ENCODE peak calls at places on chromosomes 3 and 15, in eight cellular contexts. V is transverse colon, E is suprapubic skin, W is stomach, T is HCT116, L is spleen, F is H1, O is endothelial cell of umbilical vein. U is an unnamed sample. For H3K4me1, the result is how much of the 10 kb centered on the place peaks cover.

GRCh38 chr3:195033531-195034091 is 237.3 kb downstream of the XXYLT1 start:
- DNase-seq in V (peak), E (no peak), W (peak), T (peak), L (no peak), F (no peak), O (peak), U (no peak)

GRCh38 chr3:150703756-150704344 is at the start of gene ERICH6:
- DNase-seq in V (peak), E (peak), W (peak), T (peak), L (peak), F (peak), O (peak), U (peak)

GRCh38 chr3:11661052-11661656 is 17.4 kb upstream of the VGLL4 start:
- DNase-seq in V (no peak), E (no peak), W (no peak), T (no peak), L (no peak), F (no peak), O (peak), U (no peak)

GRCh38 chr3:141452045-141452444 is 34.8 kb upstream of the RASA2 start:
- DNase-seq in V (no peak), E (no peak), W (no peak), T (no peak), L (no peak), F (no peak), O (peak), U (no peak)

GRCh38 chr15:100704281-100705055 is 102.1 kb downstream of the ASB7 start:
- DNase-seq in V (no peak), E (no peak), W (no peak), T (no peak), L (no peak), F (no peak), O (peak), U (no peak)

GRCh38 chr3:189602471-189602870 is 28.7 kb upstream of the TP63 start:
- DNase-seq in V (no peak), E (no peak), W (no peak), T (no peak), L (no peak), F (no peak), O (no peak), U (no peak)

GRCh38 chr3:12049675-12050074 is 45.5 kb downstream of the SYN2 start:
- DNase-seq in V (no peak), E (no peak), W (no peak), T (no peak), L (no peak), F (no peak), O (peak), U (no peak)

GRCh38 chr3:197428117-197428761 is 127.5 kb downstream of the BDH1 start:
- DNase-seq in V (peak), E (no peak), W (peak), T (peak), L (no peak), F (no peak), O (peak), U (peak)

GRCh38 chr15:100118546-100118945 is 223.2 kb downstream of the ADAMTS17 start:
- DNase-seq in V (no peak), E (no peak), W (no peak), T (no peak), L (peak), F (no peak), O (no peak), U (no peak)

GRCh38 chr3:142844339-142844977 is 44.4 kb downstream of the PCOLCE2 start:
- DNase-seq in V (no peak), E (no peak), W (no peak), T (peak), L (no peak), F (no peak), O (peak), U (no peak)

GRCh38 chr3:185740133-185740532 is 84.7 kb downstream of the IGF2BP2 start:
- DNase-seq in V (no peak), E (no peak), W (no peak), T (no peak), L (no peak), F (no peak), O (no peak), U (no peak)

GRCh38 chr3:149494759-149495580 is 20.5 kb downstream of the TM4SF4 start:
- DNase-seq in V (no peak), E (no peak), W (no peak), T (no peak), L (no peak), F (no peak), O (no peak), U (no peak)

GRCh38 chr15:41564286-41564959 is 5.4 kb downstream of the TYRO3 start:
- DNase-seq in V (no peak), E (no peak), W (no peak), T (no peak), L (peak), F (peak), O (no peak), U (no peak)

GRCh38 chr15:50876989-50877360 is 31.5 kb upstream of the AP4E1 start:
- DNase-seq in V (peak), E (peak), W (peak), T (peak), L (no peak), F (peak), O (peak), U (peak)

GRCh38 chr3:9778518-9779129 is 8.9 kb upstream of the CAMK1 start:
- DNase-seq in V (no peak), E (no peak), W (no peak), T (no peak), L (peak), F (no peak), O (no peak), U (no peak)

GRCh38 chr3:52072471-52072870 is 16.1 kb upstream of the DUSP7 start:
- DNase-seq in V (no peak), E (no peak), W (no peak), T (no peak), L (no peak), F (no peak), O (no peak), U (no peak)

GRCh38 chr3:138549578-138549977 is 44.5 kb downstream of the CEP70 start:
- DNase-seq in V (no peak), E (no peak), W (no peak), T (no peak), L (no peak), F (no peak), O (no peak), U (no peak)

GRCh38 chr3:40332684-40333083 is 23.2 kb downstream of the EIF1B start:
- DNase-seq in V (no peak), E (no peak), W (no peak), T (no peak), L (no peak), F (no peak), O (no peak), U (no peak)

GRCh38 chr15:78007965-78008886 is 69.3 kb downstream of the TBC1D2B start:
- DNase-seq in V (peak), E (no peak), W (peak), T (no peak), L (no peak), F (no peak), O (no peak), U (peak)

GRCh38 chr15:25185791-25186190 is 231.0 kb downstream of the SNRPN start:
- DNase-seq in V (no peak), E (peak), W (no peak), T (no peak), L (peak), F (no peak), O (no peak), U (no peak)

GRCh38 chr3:156617145-156617544 is 57.2 kb upstream of the TIPARP start:
- DNase-seq in V (no peak), E (no peak), W (no peak), T (no peak), L (no peak), F (no peak), O (no peak), U (no peak)

GRCh38 chr3:123801474-123801873 is 82.7 kb downstream of the MYLK start:
- DNase-seq in V (no peak), E (no peak), W (no peak), T (no peak), L (no peak), F (no peak), O (no peak), U (no peak)

GRCh38 chr3:123802007-123802630 is 82.0 kb downstream of the MYLK start:
- DNase-seq in V (no peak), E (no peak), W (no peak), T (no peak), L (no peak), F (no peak), O (no peak), U (no peak)

GRCh38 chr3:123800352-123800682 is 83.8 kb downstream of the MYLK start:
- DNase-seq in V (no peak), E (no peak), W (no peak), T (no peak), L (no peak), F (no peak), O (no peak), U (no peak)

GRCh38 chr3:123798540-123798939 is 85.6 kb downstream of the MYLK start:
- DNase-seq in V (no peak), E (no peak), W (no peak), T (no peak), L (no peak), F (no peak), O (no peak), U (no peak)

GRCh38 chr3:123799544-123800351 is 84.4 kb downstream of the MYLK start:
- DNase-seq in V (peak), E (no peak), W (no peak), T (no peak), L (no peak), F (no peak), O (no peak), U (no peak)
- TF ChIP-seq POLR2AphosphoS5 in V (no peak), E (no peak), W (no peak), T (no peak), L (no peak), F (no peak), O (no peak), U (no peak)

DNA sequence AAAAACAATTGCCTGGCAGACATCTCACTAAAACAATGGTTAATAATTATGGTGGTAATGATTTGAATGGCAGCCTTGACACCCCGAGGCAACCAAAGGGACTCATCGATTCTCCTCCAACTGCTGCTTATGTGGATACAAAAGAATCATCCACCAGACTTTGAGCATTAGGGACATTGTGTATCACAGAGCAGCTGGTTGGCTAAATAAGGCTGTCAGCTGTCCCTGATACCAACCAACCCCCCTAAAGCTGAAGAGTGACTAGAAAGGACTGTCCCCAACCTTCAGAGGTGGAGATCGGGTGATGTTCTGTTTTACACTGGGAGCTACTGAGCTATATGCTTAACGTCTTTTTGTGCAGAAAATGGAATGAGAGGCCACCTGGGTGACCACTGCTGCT is 1.7 kb upstream of the CD47 start:
- DNase-seq in V (no peak), E (no peak), W (no peak), T (no peak), L (no peak), F (no peak), O (no peak), U (no peak)
- TF ChIP-seq POLR2A in V (no peak), E (no peak), W (no peak), T (no peak), L (no peak), F (no peak), O (no peak), U (no peak)

GRCh38 chr15:74780983-74781672 is 752 bp upstream of the CSK start:
- DNase-seq in V (no peak), E (no peak), W (no peak), T (no peak), L (peak), F (no peak), O (no peak), U (no peak)

GRCh38 chr15:74781673-74782595 is at the start of gene CSK:
- DNase-seq in V (peak), E (no peak), W (peak), T (no peak), L (peak), F (peak), O (peak), U (peak)

GRCh38 chr15:74783072-74783807 is 1.4 kb downstream of the CSK start:
- DNase-seq in V (peak), E (no peak), W (no peak), T (no peak), L (peak), F (no peak), O (peak), U (no peak)

GRCh38 chr15:74783808-74784175 is 1.9 kb downstream of the CSK start:
- DNase-seq in V (no peak), E (no peak), W (no peak), T (no peak), L (peak), F (no peak), O (no peak), U (no peak)

DNA sequence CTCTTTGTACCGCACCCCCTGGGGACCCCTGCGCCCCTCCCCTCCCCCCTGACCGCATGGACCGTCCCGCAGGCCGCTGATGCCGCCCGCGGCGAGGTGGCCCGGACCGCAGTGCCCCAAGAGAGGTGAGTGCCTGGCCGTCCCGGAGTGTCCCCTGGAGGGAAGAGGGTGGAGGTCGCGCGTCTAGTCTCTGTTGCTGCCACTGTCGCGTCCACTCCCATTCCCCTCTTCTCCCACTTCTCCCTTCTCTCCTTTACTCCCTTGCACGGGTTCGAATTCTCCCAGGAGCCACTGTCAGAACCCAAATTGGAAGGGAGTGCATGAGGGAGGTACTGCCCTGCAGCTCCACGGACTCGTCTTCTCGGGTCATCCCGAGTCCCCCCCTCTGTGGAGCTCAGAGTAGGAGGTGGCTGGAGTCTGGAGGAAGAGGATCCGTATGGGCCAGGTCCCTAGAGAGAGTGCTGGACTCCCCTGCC is 754 bp downstream of the CSK start:
- DNase-seq in V (no peak), E (no peak), W (no peak), T (no peak), L (peak), F (no peak), O (no peak), U (no peak)
- H3K4me1 ChIP-seq in V (half or more), E (half or more), W (half or more), T (under half), L (half or more), F (under half), O (under half), U (under half)

GRCh38 chr3:30597131-30597768 is 9.2 kb upstream of the TGFBR2 start:
- DNase-seq in V (no peak), E (no peak), W (no peak), T (peak), L (no peak), F (no peak), O (no peak), U (peak)
- TF ChIP-seq POLR2AphosphoS5 in V (peak), E (peak), W (peak), T (peak), L (no peak), F (no peak), O (no peak), U (peak)

DNA sequence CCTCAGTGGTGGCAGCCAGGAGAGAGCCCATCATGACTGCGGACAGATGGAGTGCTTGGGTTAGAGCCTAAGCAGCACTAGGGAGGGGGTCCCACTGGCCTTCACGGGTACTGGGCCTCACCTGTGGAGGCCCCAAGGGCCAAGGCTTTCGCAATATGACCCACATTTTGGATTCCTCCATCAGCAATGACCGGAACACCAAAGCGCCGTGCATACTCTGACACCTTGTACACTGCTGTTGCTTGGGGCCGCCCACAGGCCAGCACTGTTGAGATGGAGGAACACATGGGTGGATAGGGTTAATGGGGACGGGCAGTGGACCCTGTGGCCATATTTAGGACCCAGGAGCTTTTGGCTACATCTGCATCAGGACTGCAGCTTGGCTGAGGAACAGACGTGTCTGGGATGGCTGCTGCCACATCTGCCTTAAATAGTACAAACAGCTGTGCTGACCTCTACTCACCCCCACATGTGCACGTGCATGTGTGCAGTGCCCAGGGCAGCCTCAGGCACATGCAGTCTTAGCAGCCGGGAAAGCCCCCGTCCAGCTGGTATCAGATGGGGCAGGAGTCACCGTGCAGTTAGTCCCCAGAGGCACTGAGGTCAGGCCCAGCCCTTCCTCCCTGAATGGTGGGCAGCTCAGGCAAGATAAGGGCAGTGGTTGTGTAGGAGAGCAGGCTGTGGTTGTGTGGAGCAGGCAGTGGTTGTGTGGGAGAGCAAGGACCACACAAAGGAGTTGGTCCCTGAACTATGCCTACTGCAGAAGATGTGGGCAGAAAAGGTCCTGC is 3.3 kb downstream of the NDUFAF3 start:
- DNase-seq in V (no peak), E (no peak), W (no peak), T (no peak), L (no peak), F (no peak), O (no peak), U (no peak)
- TF ChIP-seq POLR2A in V (no peak), E (no peak), W (no peak), T (peak), L (no peak), F (no peak), O (no peak), U (no peak)

GRCh38 chr3:106714400-106714799 is 662.8 kb upstream of the CCDC54 start:
- DNase-seq in V (no peak), E (no peak), W (no peak), T (no peak), L (no peak), F (no peak), O (no peak), U (no peak)
- H3K4me1 ChIP-seq in V (under half), E (under half), W (under half), T (under half), L (under half), F (under half), O (under half), U (under half)

GRCh38 chr3:3260870-3261269 is 81.4 kb upstream of the CRBN start:
- DNase-seq in V (no peak), E (no peak), W (no peak), T (no peak), L (no peak), F (no peak), O (no peak), U (no peak)
- TF ChIP-seq POLR2AphosphoS5 in V (no peak), E (no peak), W (no peak), T (no peak), L (no peak), F (no peak), O (no peak), U (no peak)

GRCh38 chr3:49339947-49340800 is at the start of gene USP4:
- DNase-seq in V (peak), E (peak), W (peak), T (peak), L (peak), F (peak), O (peak), U (peak)
- TF ChIP-seq POLR2A in V (peak), E (peak), W (no peak), T (peak), L (peak), F (peak), O (peak), U (peak)

U was measured in prostate gland.